ENCODE peak calls at places on chromosomes 4 and X, in five cellular contexts. One of them, this sample, is unnamed. For H3K27me3 and H4K20me1, the result is how much of the 10 kb centered on the place peaks cover.

GRCh38 chrX:140710710-140711109 is 1.2 kb downstream of the LINC00632 start:
- DNase-seq in PC-9: no peak
- DNase-seq in fibroblast of lung: peak
- DNase-seq in endothelial cell of umbilical vein: no peak
- DNase-seq in GM23248: peak
- DNase-seq in this sample: no peak

GRCh38 chrX:97026406-97026805 is 142.7 kb downstream of the RPA4 start:
- DNase-seq in endothelial cell of umbilical vein: peak
- DNase-seq in GM23248: peak
- DNase-seq in PC-9: no peak
- DNase-seq in fibroblast of lung: no peak
- DNase-seq in this sample: no peak

GRCh38 chr4:634599-634985 is 9.2 kb downstream of the PDE6B start:
- DNase-seq in PC-9: no peak
- DNase-seq in fibroblast of lung: no peak
- DNase-seq in endothelial cell of umbilical vein: no peak
- DNase-seq in GM23248: no peak
- DNase-seq in this sample: no peak

GRCh38 chr4:52126946-52127345 is 75.8 kb downstream of the SPATA18 start:
- DNase-seq in GM23248: peak
- DNase-seq in endothelial cell of umbilical vein: no peak
- DNase-seq in PC-9: no peak
- DNase-seq in fibroblast of lung: no peak
- DNase-seq in this sample: peak

GRCh38 chr4:155342142-155342541 is 34.6 kb downstream of the MAP9 start:
- DNase-seq in fibroblast of lung: peak
- DNase-seq in PC-9: no peak
- DNase-seq in GM23248: peak
- DNase-seq in endothelial cell of umbilical vein: no peak
- DNase-seq in this sample: peak

GRCh38 chr4:14165253-14165942 is 537.9 kb upstream of the BOD1L1 start:
- DNase-seq in PC-9: no peak
- DNase-seq in fibroblast of lung: no peak
- DNase-seq in GM23248: no peak
- DNase-seq in endothelial cell of umbilical vein: no peak
- DNase-seq in this sample: no peak

GRCh38 chr4:40325406-40326019 is 9.6 kb upstream of the CHRNA9 start:
- DNase-seq in PC-9: peak
- DNase-seq in endothelial cell of umbilical vein: peak
- DNase-seq in fibroblast of lung: peak
- DNase-seq in GM23248: peak
- DNase-seq in this sample: peak

GRCh38 chrX:41559662-41560061 is 112.5 kb downstream of the NYX start:
- DNase-seq in endothelial cell of umbilical vein: peak
- DNase-seq in PC-9: no peak
- DNase-seq in fibroblast of lung: peak
- DNase-seq in GM23248: peak
- DNase-seq in this sample: no peak

GRCh38 chr4:142631836-142632235 is 214.3 kb downstream of the INPP4B start:
- DNase-seq in GM23248: no peak
- DNase-seq in PC-9: no peak
- DNase-seq in fibroblast of lung: no peak
- DNase-seq in endothelial cell of umbilical vein: no peak
- DNase-seq in this sample: no peak

GRCh38 chr4:1403177-1403583 is 3.1 kb downstream of the NKX1-1 start:
- DNase-seq in PC-9: no peak
- DNase-seq in fibroblast of lung: no peak
- DNase-seq in GM23248: no peak
- DNase-seq in endothelial cell of umbilical vein: no peak
- DNase-seq in this sample: no peak

GRCh38 chrX:72714471-72714916 is 388 bp upstream of the PHKA1 start:
- DNase-seq in endothelial cell of umbilical vein: peak
- DNase-seq in fibroblast of lung: peak
- DNase-seq in PC-9: peak
- DNase-seq in GM23248: peak
- DNase-seq in this sample: peak

GRCh38 chrX:38095971-38096529 is 89.7 kb downstream of the SYTL5 start:
- DNase-seq in PC-9: no peak
- DNase-seq in GM23248: peak
- DNase-seq in endothelial cell of umbilical vein: peak
- DNase-seq in fibroblast of lung: peak
- DNase-seq in this sample: peak

GRCh38 chr4:153988446-153988845 is 199.6 kb upstream of the SFRP2 start:
- DNase-seq in endothelial cell of umbilical vein: no peak
- DNase-seq in PC-9: no peak
- DNase-seq in GM23248: peak
- DNase-seq in fibroblast of lung: peak
- DNase-seq in this sample: no peak

GRCh38 chr4:137253949-137254348 is 278.3 kb downstream of the PCDH18 start:
- DNase-seq in GM23248: peak
- DNase-seq in fibroblast of lung: peak
- DNase-seq in endothelial cell of umbilical vein: no peak
- DNase-seq in PC-9: no peak
- DNase-seq in this sample: no peak

GRCh38 chr4:20044502-20044911 is 207.2 kb upstream of the SLIT2 start:
- DNase-seq in PC-9: no peak
- DNase-seq in endothelial cell of umbilical vein: peak
- DNase-seq in fibroblast of lung: peak
- DNase-seq in GM23248: peak
- DNase-seq in this sample: peak

GRCh38 chrX:26347171-26347570 is 131.2 kb downstream of the MAGEB5 start:
- DNase-seq in fibroblast of lung: no peak
- DNase-seq in endothelial cell of umbilical vein: no peak
- DNase-seq in GM23248: no peak
- DNase-seq in PC-9: no peak
- DNase-seq in this sample: no peak

GRCh38 chr4:84501197-84501492 is 2.1 kb upstream of the NKX6-1 start:
- DNase-seq in fibroblast of lung: no peak
- DNase-seq in PC-9: no peak
- DNase-seq in GM23248: no peak
- DNase-seq in endothelial cell of umbilical vein: no peak
- DNase-seq in this sample: no peak
- H3K27me3 ChIP-seq in fibroblast of lung: half or more
- H3K27me3 ChIP-seq in PC-9: under half
- H3K27me3 ChIP-seq in GM23248: half or more
- H3K27me3 ChIP-seq in endothelial cell of umbilical vein: half or more
- H3K27me3 ChIP-seq in this sample: half or more

DNA sequence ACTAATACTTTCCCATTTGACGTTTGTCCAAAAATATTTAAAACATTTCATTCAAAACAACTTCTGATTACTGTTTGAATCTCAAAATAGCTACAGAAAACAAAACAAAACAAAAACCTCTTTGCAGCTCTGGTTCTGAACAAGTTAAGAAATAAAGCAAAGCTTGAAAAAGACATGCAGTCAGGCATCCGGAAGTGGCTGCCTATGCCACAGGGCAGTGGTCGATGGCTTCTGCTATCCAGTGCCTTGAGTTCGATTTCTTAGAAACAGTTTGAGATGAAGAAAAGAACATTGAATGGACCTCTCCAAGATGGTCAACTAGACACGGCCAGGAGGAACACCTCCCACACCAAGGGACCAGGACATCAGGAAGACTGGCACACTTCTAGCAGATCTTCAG is 125.3 kb downstream of the SCFD2 start:
- DNase-seq in fibroblast of lung: no peak
- DNase-seq in endothelial cell of umbilical vein: no peak
- DNase-seq in GM23248: no peak
- DNase-seq in PC-9: no peak
- DNase-seq in this sample: no peak
- H3K4me3 ChIP-seq in fibroblast of lung: no peak
- H3K4me3 ChIP-seq in endothelial cell of umbilical vein: no peak
- H3K4me3 ChIP-seq in GM23248: no peak
- H3K4me3 ChIP-seq in PC-9: no peak
- H3K4me3 ChIP-seq in this sample: no peak

GRCh38 chr4:98638661-98639060 is 19.8 kb downstream of the TSPAN5 start:
- DNase-seq in GM23248: peak
- DNase-seq in endothelial cell of umbilical vein: no peak
- DNase-seq in fibroblast of lung: peak
- DNase-seq in PC-9: no peak
- DNase-seq in this sample: no peak

GRCh38 chr4:98641393-98641792 is 17.0 kb downstream of the TSPAN5 start:
- DNase-seq in PC-9: no peak
- DNase-seq in fibroblast of lung: no peak
- DNase-seq in endothelial cell of umbilical vein: no peak
- DNase-seq in GM23248: no peak
- DNase-seq in this sample: no peak

GRCh38 chr4:98639108-98639507 is 19.3 kb downstream of the TSPAN5 start:
- DNase-seq in PC-9: no peak
- DNase-seq in fibroblast of lung: no peak
- DNase-seq in GM23248: no peak
- DNase-seq in endothelial cell of umbilical vein: no peak
- DNase-seq in this sample: no peak

GRCh38 chr4:98641906-98642668 is 16.3 kb downstream of the TSPAN5 start:
- DNase-seq in PC-9: no peak
- DNase-seq in endothelial cell of umbilical vein: no peak
- DNase-seq in GM23248: no peak
- DNase-seq in fibroblast of lung: no peak
- DNase-seq in this sample: no peak

DNA sequence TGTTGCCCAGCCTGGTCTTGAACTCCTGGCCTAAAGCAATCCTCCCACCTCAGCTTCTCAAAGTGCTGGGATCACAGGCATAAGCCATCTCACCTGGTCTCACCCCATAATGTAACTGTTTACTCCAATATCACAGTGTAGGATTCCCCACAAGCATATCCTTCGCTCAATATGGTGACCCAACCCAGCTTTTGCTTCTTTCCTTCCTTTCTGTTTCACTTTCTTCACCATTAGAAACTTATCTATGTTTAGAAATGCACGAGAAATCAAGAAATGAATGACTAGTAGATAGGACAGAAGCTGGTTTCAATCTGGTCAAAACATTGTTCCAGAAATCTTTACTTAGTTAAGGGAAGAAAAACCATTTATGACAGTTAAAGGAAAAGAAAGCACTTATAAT is 18.9 kb downstream of the TSPAN5 start:
- DNase-seq in fibroblast of lung: no peak
- DNase-seq in endothelial cell of umbilical vein: no peak
- DNase-seq in GM23248: peak
- DNase-seq in PC-9: no peak
- DNase-seq in this sample: no peak
- H4K20me1 ChIP-seq in fibroblast of lung: under half
- H4K20me1 ChIP-seq in endothelial cell of umbilical vein: under half
- H4K20me1 ChIP-seq in GM23248: under half
- H4K20me1 ChIP-seq in PC-9: under half
- H4K20me1 ChIP-seq in this sample: under half

GRCh38 chr4:81685105-81685504 is 213.4 kb upstream of the RASGEF1B start:
- DNase-seq in PC-9: no peak
- DNase-seq in GM23248: no peak
- DNase-seq in fibroblast of lung: no peak
- DNase-seq in endothelial cell of umbilical vein: no peak
- DNase-seq in this sample: no peak
- H3K27me3 ChIP-seq in PC-9: under half
- H3K27me3 ChIP-seq in GM23248: under half
- H3K27me3 ChIP-seq in fibroblast of lung: under half
- H3K27me3 ChIP-seq in endothelial cell of umbilical vein: under half
- H3K27me3 ChIP-seq in this sample: under half

DNA sequence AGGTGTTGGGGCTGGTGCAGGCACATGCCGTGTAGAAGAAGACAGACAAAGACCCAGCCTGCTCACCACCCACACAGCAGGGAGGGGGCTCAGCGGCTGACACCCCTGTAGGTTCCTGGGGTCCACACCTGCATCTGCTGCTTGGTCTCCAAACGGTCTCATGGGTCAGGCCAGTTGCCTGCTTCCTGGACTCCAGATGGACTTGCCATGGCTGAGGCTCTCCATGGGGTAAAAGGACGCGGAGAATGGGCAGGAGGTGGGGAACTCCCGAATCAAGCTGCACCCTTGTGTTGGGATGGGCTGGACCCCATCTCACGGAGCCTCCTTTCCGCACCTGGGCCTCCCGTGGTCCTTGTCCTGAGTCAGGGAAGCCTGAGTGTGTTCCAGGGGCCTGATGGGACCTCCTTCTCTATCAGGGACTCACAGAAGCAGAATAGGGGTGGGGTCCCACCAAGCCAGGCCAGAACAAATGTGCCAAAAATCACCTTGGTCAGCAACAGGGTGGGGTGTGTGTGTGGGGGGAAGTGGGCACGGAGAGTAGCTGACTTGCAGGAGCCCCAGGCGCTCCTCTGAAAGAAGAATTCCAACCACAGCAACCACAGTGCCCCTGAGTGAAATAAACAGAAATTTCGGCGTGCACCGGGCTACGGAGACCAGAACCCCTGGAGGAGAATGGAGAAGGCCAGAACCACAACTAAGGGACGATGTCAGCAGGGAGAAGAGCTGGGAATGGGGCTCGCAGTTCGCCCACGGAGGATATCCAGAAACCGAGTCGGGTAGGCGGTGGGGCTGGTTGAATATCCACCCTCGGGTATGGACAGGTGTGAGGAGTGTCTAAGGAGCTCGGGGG is 11.8 kb upstream of the ASMTL start:
- DNase-seq in endothelial cell of umbilical vein: no peak
- DNase-seq in GM23248: no peak
- DNase-seq in fibroblast of lung: no peak
- DNase-seq in PC-9: no peak
- DNase-seq in this sample: no peak
- H3K4me3 ChIP-seq in endothelial cell of umbilical vein: no peak
- H3K4me3 ChIP-seq in GM23248: no peak
- H3K4me3 ChIP-seq in fibroblast of lung: no peak
- H3K4me3 ChIP-seq in PC-9: no peak
- H3K4me3 ChIP-seq in this sample: no peak